ENCODE peak calls at places on chromosomes 4 and X, in nine cellular contexts. U is A549, N is spleen, C is fibroblast of mammary gland, P is RWPE1, V is NB4, M is kidney epithelial cell, A is neural crest cell, B is fibroblast of lung. G is an unnamed sample.

GRCh38 chr4:89064848-89065247 is 7.9 kb upstream of the FAM13A start:
- DNase-seq in V (no peak), M (no peak), A (no peak), P (no peak), U (no peak), C (peak; percentile 71), B (peak; percentile 64), N (no peak), G (no peak)

GRCh38 chr4:44927361-44928061 is 201.2 kb upstream of the GNPDA2 start:
- DNase-seq in M (no peak), U (peak; percentile 0), N (no peak), P (peak; percentile 17), V (peak; percentile 34), A (no peak), C (peak; percentile 47), B (peak; percentile 2), G (no peak)

GRCh38 chr4:73922766-73923630 is 53.8 kb downstream of the CXCL1 start:
- DNase-seq in B (peak; percentile 45), C (peak; percentile 75), P (no peak), U (no peak), V (peak; percentile 56), A (no peak), M (no peak), N (no peak), G (no peak)

GRCh38 chr4:170853422-170854021 is 763.8 kb upstream of the AADAT start:
- DNase-seq in A (peak; percentile 45), P (peak; percentile 34), U (no peak), M (no peak), C (peak; percentile 48), B (peak; percentile 3), N (no peak), V (peak; percentile 63), G (peak; percentile 22)

GRCh38 chr4:13059015-13059414 is 425.1 kb downstream of the RAB28 start:
- DNase-seq in P (no peak), B (no peak), U (no peak), A (no peak), V (no peak), N (no peak), M (no peak), C (no peak), G (no peak)

GRCh38 chr4:40555176-40555900 is 74.3 kb downstream of the RBM47 start:
- DNase-seq in V (no peak), M (no peak), C (no peak), N (no peak), A (no peak), U (no peak), B (no peak), P (no peak), G (no peak)

GRCh38 chrX:18047440-18047940 is 173.2 kb downstream of the BEND2 start:
- DNase-seq in B (no peak), N (no peak), A (no peak), V (no peak), P (peak; percentile 2), U (no peak), C (no peak), M (no peak), G (no peak)

GRCh38 chr4:113810906-113811305 is 49.4 kb upstream of the CAMK2D start:
- DNase-seq in P (no peak), A (no peak), U (no peak), V (no peak), N (no peak), M (no peak), B (peak; percentile 84), C (peak; percentile 80), G (no peak)

GRCh38 chrX:2351999-2352995 is 148.5 kb downstream of the DHRSX start:
- DNase-seq in B (peak; percentile 99), A (no peak), U (peak; percentile 68), C (peak; percentile 98), P (no peak), M (peak; percentile 67), V (no peak), N (no peak), G (no peak)

GRCh38 chr4:76782837-76783236 is 115.1 kb downstream of the SOWAHB start:
- DNase-seq in V (no peak), C (peak; percentile 75), M (peak; percentile 56), U (no peak), N (no peak), P (peak; percentile 49), A (no peak), B (peak; percentile 92), G (no peak)

GRCh38 chr4:69154021-69154420 is 57.7 kb downstream of the UGT2B7 start:
- DNase-seq in C (no peak), V (no peak), P (no peak), M (no peak), U (no peak), B (no peak), A (no peak), N (no peak), G (no peak)

GRCh38 chr4:64617813-64618212 is 208.6 kb upstream of the TECRL start:
- DNase-seq in U (peak; percentile 0), P (peak; percentile 26), N (no peak), V (peak; percentile 8), A (no peak), C (peak; percentile 1), B (peak; percentile 22), M (no peak), G (no peak)

GRCh38 chr4:56158483-56158882 is 209.7 kb downstream of the CEP135 start:
- DNase-seq in V (no peak), U (no peak), M (no peak), C (no peak), B (no peak), P (no peak), N (no peak), A (no peak), G (no peak)

GRCh38 chrX:154411322-154411980 is at the start of gene TAFAZZIN:
- DNase-seq in P (peak; percentile 68), U (peak; percentile 78), B (peak; percentile 56), C (peak; percentile 50), V (peak; percentile 83), N (peak; percentile 95), M (no peak), A (peak; percentile 41), G (peak; percentile 35)

GRCh38 chr4:1960170-1960825 is 48.5 kb downstream of the NELFA start:
- DNase-seq in V (no peak), P (no peak), M (no peak), A (no peak), U (no peak), N (no peak), C (peak; percentile 18), B (peak; percentile 52), G (no peak)

GRCh38 chr4:38101563-38101962 is 141.4 kb downstream of the PTTG2 start:
- DNase-seq in M (no peak), V (no peak), P (peak; percentile 53), U (no peak), B (peak; percentile 86), N (no peak), A (no peak), C (no peak), G (no peak)

GRCh38 chr4:161952382-161952781 is 211.4 kb downstream of the FSTL5 start:
- DNase-seq in A (no peak), U (no peak), C (no peak), V (no peak), P (no peak), B (no peak), N (no peak), M (no peak), G (no peak)
- TF ChIP-seq CTCF in A (no peak), U (peak; percentile 43), C (no peak), V (no peak), P (peak; percentile 24), B (no peak), N (peak; percentile 11), M (no peak), G (no peak)

GRCh38 chrX:46572295-46572936 is 1.1 kb upstream of the CHST7 start:
- DNase-seq in A (no peak), P (no peak), B (no peak), C (no peak), M (no peak), U (peak; percentile 25), N (no peak), V (peak; percentile 13), G (no peak)
- TF ChIP-seq CTCF in A (peak; percentile 13), P (no peak), B (peak; percentile 4), C (no peak), M (no peak), U (no peak), N (peak; percentile 14), V (no peak), G (no peak)

DNA sequence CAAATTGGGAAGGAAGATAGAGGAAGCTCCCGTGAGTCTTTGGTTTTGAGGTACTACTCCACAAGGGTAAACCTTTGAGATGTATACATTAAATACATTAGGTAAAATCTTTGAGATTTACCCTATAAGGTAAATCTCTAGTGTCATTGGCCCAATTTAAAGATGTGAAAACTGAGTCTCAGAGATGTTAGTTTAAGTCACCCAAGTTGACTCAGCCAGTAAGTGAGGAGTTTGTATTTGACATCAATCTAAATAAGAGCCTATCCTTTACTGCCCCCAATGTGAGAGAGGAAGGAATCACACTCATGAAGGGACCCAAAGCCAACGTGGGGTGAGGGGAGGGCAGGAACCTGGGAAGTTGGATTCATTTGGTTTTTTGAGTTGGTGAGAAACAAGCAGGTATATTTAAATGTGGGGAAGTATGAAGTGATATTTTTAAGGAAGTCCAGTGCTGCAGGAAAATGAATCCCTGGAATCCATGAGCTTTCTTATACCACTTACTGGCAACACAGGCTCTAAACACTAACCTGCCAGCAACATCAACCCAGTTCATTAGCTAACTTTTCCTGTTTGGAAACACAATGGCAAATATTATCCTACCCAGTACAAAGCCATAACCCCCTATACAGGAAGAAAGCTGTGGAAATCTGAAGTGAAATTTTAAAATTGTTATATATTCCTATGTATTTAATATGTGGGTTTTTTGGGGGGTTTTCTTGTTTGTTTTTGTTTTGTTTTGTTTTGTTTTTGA is 55.3 kb downstream of the PALLD start:
- DNase-seq in B (no peak), M (no peak), N (no peak), U (no peak), V (peak; percentile 32), A (no peak), P (no peak), C (peak; percentile 37), G (no peak)
- TF ChIP-seq CTCF in B (no peak), M (no peak), N (no peak), U (no peak), V (no peak), A (no peak), P (no peak), C (peak; percentile 11), G (no peak)

DNA sequence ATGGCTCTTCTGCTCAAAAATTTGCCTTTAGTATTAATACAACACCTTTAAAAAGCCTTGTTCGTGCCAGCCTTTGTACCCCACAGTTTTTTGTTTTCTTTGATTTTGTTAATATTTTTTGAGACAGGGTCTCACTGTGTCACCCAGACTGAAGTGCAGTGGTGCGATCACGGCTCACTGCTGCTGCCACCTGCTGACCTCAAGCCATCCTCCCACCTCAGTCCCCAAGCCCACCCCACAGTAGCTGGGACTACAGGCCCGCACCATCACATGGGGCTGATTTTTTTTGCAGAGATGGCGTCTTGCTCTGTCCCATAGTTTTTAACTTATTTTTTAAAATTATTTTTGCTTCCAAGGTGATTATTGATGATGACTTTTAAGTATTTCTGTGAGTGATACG is 134.0 kb downstream of the HTR2C start:
- DNase-seq in P (no peak), N (no peak), A (peak; percentile 34), B (no peak), U (no peak), V (peak; percentile 19), M (no peak), C (no peak), G (peak; percentile 17)
- TF ChIP-seq CTCF in P (peak; percentile 7), N (no peak), A (peak; percentile 73), B (no peak), U (peak; percentile 22), V (peak; percentile 49), M (peak; percentile 61), C (peak; percentile 5), G (peak; percentile 81)

GRCh38 chr4:133938061-133938460 is 263.5 kb downstream of the PABPC4L start:
- DNase-seq in P (no peak), V (no peak), B (peak; percentile 4), A (no peak), N (no peak), C (no peak), M (no peak), U (no peak), G (no peak)
- TF ChIP-seq CTCF in P (no peak), V (no peak), B (no peak), A (no peak), N (no peak), C (no peak), M (no peak), U (no peak), G (no peak)

G was measured in progenitor cell of endocrine pancreas.